ENCODE peak calls at places on chromosomes 7 and 10, in five cellular contexts. B is PC-3, C is HCT116, X is SK-N-SH, P is GM23248. Y is an unnamed sample. For H3K9me2, the result is how much of the 10 kb centered on the place peaks cover.

GRCh38 chr10:77537720-77538373 is 99.8 kb downstream of the KCNMA1 start:
- DNase-seq in B (no peak), X (no peak), C (no peak), P (peak), Y (no peak)

GRCh38 chr10:6689036-6689435 is 109.0 kb upstream of the PRKCQ start:
- DNase-seq in B (peak), X (no peak), C (no peak), P (no peak), Y (no peak)

GRCh38 chr10:69994262-69994661 is 58.4 kb upstream of the MACROH2A2 start:
- DNase-seq in P (peak), C (peak), X (peak), B (peak), Y (peak)

GRCh38 chr7:107661081-107661864 is 645 bp downstream of the SLC26A4 start:
- DNase-seq in P (peak), C (no peak), B (peak), X (peak), Y (no peak)

GRCh38 chr7:142482899-142483658 is 225.2 kb upstream of the PRSS58 start:
- DNase-seq in P (peak), C (peak), X (peak), B (peak), Y (peak)

GRCh38 chr7:13036256-13036765 is 348.9 kb downstream of the ARL4A start:
- DNase-seq in X (no peak), C (no peak), P (peak), B (peak), Y (no peak)

GRCh38 chr7:1720325-1720724 is 50.2 kb downstream of the ELFN1 start:
- DNase-seq in X (no peak), C (no peak), B (no peak), P (no peak), Y (peak)

GRCh38 chr10:24453404-24453830 is 244.5 kb downstream of the KIAA1217 start:
- DNase-seq in X (peak), P (peak), B (no peak), C (no peak), Y (no peak)

GRCh38 chr7:147818338-147818737 is 772.2 kb upstream of the C7orf33 start:
- DNase-seq in P (no peak), C (no peak), B (no peak), X (no peak), Y (no peak)

GRCh38 chr7:47311891-47312290 is 270.0 kb downstream of the TNS3 start:
- DNase-seq in P (no peak), B (no peak), C (no peak), X (no peak), Y (no peak)

GRCh38 chr7:17559388-17559787 is 260.9 kb downstream of the AHR start:
- DNase-seq in P (peak), B (peak), X (no peak), C (no peak), Y (no peak)

GRCh38 chr10:62618576-62619408 is 185.7 kb upstream of the ADO start:
- DNase-seq in P (peak), C (no peak), B (peak), X (no peak), Y (peak)

GRCh38 chr10:5557799-5558771 is 33.3 kb downstream of the CALML3 start:
- DNase-seq in C (no peak), P (no peak), B (no peak), X (no peak), Y (no peak)

GRCh38 chr7:69429817-69430501 is 168.3 kb upstream of the AUTS2 start:
- DNase-seq in X (no peak), C (no peak), B (no peak), P (peak), Y (no peak)

GRCh38 chr10:65910209-65910608 is 1015.6 kb upstream of the LRRTM3 start:
- DNase-seq in P (no peak), X (no peak), C (no peak), B (peak), Y (no peak)

GRCh38 chr7:40200791-40201190 is 66.0 kb downstream of the SUGCT start:
- DNase-seq in B (no peak), X (no peak), C (no peak), P (peak), Y (no peak)

GRCh38 chr10:95290446-95290800 is 380 bp downstream of the PDLIM1 start:
- DNase-seq in B (no peak), P (peak), X (no peak), C (no peak), Y (no peak)

GRCh38 chr7:64494912-64495461 is 67.9 kb downstream of the ZNF680 start:
- DNase-seq in P (peak), B (no peak), C (no peak), X (peak), Y (no peak)

GRCh38 chr7:42180806-42181205 is 56.2 kb downstream of the GLI3 start:
- DNase-seq in X (no peak), P (no peak), B (no peak), C (no peak), Y (no peak)

GRCh38 chr10:86231796-86232560 is 134.6 kb downstream of the GRID1 start:
- DNase-seq in B (no peak), C (no peak), P (no peak), X (no peak), Y (no peak)

DNA sequence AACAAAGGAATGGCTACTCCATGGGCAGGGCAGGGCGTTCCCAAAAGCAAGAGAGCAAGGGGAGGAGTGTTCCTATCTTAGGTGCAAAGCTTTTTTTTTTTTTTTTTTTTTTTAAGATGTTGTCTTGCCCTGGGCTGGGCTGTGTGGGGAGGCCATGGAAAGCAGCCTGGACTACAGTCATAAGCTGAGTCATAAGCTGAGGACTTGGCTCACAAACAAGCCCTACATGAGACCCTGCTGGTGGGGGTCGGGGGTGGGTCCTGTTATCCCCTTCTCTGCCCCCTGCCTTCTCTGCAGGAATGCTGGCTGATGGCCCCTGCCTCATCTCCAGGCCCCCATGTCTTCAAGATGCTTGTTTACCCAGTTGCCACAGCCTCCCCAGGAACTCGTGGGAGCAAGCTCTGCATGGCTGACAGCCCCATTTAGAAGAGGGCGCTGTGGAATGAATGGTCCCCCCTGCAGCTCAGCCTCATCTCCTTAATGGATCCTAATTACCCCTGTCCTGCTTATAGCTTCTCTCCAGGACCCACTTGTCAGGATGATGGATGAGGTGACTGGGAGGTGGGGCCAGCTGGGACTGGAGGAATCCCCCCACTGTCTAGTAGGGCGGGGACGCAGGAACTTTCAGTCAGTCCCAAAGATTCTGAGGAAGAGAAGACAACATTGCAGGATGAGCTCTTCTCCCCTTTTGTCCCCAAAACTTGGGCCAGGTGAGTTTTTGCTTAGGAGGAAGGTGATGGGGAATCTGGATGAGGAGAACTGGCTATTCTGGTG is 340.8 kb upstream of the PODXL start:
- DNase-seq in C (peak), P (peak), B (peak), X (peak), Y (no peak)
- H3K9me2 ChIP-seq in C (under half), P (under half), B (under half), X (under half), Y (under half)

GRCh38 chr7:137342340-137342739 is 1.2 kb downstream of the PTN start:
- DNase-seq in C (no peak), X (no peak), B (no peak), P (peak), Y (no peak)
- H3K9ac ChIP-seq in C (no peak), X (no peak), B (no peak), P (peak), Y (no peak)

DNA sequence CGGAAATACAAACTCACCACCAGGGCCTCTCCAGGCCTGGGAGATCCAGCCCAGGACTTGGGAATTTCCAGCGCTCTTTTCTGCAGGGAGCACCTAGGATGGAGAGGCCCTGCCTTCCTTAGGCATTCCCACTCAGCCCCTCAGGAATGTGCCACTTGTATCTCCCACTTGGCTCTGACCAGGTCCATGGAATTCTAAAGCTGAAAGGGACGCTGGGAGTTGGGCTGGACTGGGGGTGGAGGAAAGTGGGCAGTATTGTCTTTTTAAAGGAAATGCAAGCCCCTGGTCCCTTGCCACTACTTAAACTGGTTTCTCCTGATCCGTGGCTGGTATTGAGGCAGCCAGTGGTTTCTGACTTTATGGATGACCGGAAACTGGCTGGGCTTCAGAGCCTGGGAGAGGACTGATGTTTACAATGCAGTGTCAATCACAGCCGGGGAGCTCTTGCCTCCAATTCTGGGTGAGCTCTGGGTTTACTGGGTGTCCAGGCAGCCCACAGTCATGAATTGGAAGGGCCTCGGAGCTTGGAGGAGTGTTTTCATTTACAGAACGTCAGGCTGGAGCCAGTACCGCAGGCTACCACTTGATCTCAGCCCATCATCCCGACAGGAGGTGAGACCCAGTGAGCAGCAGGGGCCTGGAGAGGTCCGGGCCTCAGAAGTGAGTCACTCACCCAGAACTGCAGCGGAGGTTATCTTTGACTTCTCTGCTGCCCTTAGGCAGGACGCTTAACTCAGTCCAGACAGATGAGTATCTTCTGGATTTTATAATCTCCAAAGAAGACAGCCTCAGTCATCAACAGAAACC is 27.3 kb downstream of the AGAP3 start:
- DNase-seq in P (peak), B (peak), X (peak), C (peak), Y (no peak)
- H3K4me2 ChIP-seq in P (no peak), B (peak), X (peak), C (peak), Y (no peak)

GRCh38 chr7:131898418-131898817 is 342.0 kb upstream of the PODXL start:
- DNase-seq in B (peak), X (no peak), P (peak), C (no peak), Y (no peak)
- H3K9me2 ChIP-seq in B (under half), X (under half), P (under half), C (under half), Y (under half)

GRCh38 chr10:99526861-99527504 is 5.8 kb upstream of the NKX2-3 start:
- DNase-seq in P (no peak), B (no peak), X (peak), C (no peak), Y (no peak)
- H3K9ac ChIP-seq in P (no peak), B (no peak), X (no peak), C (no peak), Y (no peak)

GRCh38 chr10:3750352-3750816 is 34.6 kb downstream of the KLF6 start:
- DNase-seq in B (no peak), P (no peak), X (no peak), C (no peak), Y (no peak)
- H3K4me2 ChIP-seq in B (no peak), P (peak), X (peak), C (no peak), Y (no peak)

GRCh38 chr7:131900785-131901287 is 344.4 kb upstream of the PODXL start:
- DNase-seq in C (no peak), P (no peak), B (no peak), X (no peak), Y (no peak)

GRCh38 chr7:131899271-131900030 is 343.0 kb upstream of the PODXL start:
- DNase-seq in X (no peak), P (peak), C (no peak), B (no peak), Y (no peak)

GRCh38 chr7:131895541-131896173 is 339.2 kb upstream of the PODXL start:
- DNase-seq in C (peak), P (peak), X (no peak), B (peak), Y (no peak)

GRCh38 chr7:131896189-131896855 is 339.9 kb upstream of the PODXL start:
- DNase-seq in P (no peak), X (no peak), C (no peak), B (no peak), Y (no peak)

GRCh38 chr7:131897790-131898165 is 341.4 kb upstream of the PODXL start:
- DNase-seq in P (no peak), C (no peak), B (no peak), X (no peak), Y (no peak)
- H3K9me2 ChIP-seq in P (under half), C (under half), B (under half), X (under half), Y (under half)

DNA sequence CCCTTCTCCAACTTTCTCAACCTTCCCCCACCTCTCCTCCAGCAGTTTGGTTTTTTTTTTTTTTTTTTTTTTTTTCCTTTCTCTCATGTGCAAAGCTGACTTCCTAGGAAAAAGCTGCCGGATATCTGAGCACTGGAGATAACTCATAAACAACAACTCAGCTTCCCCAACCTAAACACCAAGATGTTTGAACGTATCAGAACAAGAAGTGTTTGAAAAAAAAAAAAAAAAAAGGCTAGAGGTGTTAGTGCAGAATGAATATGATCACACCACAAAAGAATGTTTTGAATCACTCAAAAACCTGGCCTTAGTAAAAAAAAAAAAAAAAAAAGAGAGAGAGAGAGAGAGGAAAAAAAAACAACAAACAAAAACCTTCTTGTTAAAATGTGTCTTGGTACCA is 11.2 kb downstream of the GATA3 start:
- DNase-seq in B (no peak), X (no peak), P (no peak), C (no peak), Y (no peak)
- H3K9ac ChIP-seq in B (no peak), X (peak), P (no peak), C (no peak), Y (no peak)

GRCh38 chr7:45881759-45882464 is 6.4 kb upstream of the IGFBP1 start:
- DNase-seq in C (no peak), B (no peak), X (no peak), P (peak), Y (no peak)

GRCh38 chr7:45880433-45880860 is 7.6 kb upstream of the CCDC201 start:
- DNase-seq in C (no peak), X (no peak), B (no peak), P (no peak), Y (no peak)

GRCh38 chr7:45884136-45884535 is 4.2 kb upstream of the IGFBP1 start:
- DNase-seq in X (no peak), C (no peak), P (no peak), B (no peak), Y (peak)

GRCh38 chr7:45881280-45881758 is 7.0 kb upstream of the IGFBP1 start:
- DNase-seq in X (no peak), C (no peak), B (no peak), P (no peak), Y (no peak)

DNA sequence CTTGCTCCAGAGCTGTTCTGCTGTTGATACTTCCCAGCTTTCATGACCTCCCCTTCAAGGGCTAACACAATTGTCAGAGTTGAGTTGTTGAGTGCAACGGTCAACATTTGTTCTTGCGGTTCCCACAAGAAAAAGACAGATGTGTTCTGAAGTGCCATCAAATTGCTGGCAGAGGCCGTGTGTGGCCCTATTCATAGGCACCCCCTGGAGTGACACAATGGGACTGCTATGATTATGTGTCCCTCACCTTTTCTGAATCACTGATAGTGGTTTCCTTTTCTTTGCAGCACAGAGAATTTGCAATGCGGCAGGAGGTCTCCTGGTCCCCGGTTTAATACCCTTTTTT is 5.8 kb upstream of the IGFBP1 start:
- DNase-seq in B (no peak), X (no peak), P (no peak), C (no peak), Y (no peak)
- H3K4me2 ChIP-seq in B (no peak), X (no peak), P (no peak), C (no peak), Y (no peak)